ENCODE peak calls at places on chromosomes 13 and 19, in nine cellular contexts. N, G, U, R, X, E, Q, W and L are unnamed samples.

GRCh38 chr19:32287811-32288227 is 57.6 kb upstream of the ZNF507 start:
- DNase-seq in Q (peak), N (peak), X (peak), R (peak), G (peak), E (peak), W (no peak), U (peak), L (peak)

GRCh38 chr13:114110091-114110829 is 22.2 kb downstream of the RASA3 start:
- DNase-seq in X (no peak), G (peak), U (no peak), Q (no peak), R (no peak), N (no peak), E (no peak), W (peak), L (no peak)

GRCh38 chr13:102530751-102531150 is 66.0 kb upstream of the TPP2 start:
- DNase-seq in U (no peak), Q (no peak), G (no peak), R (no peak), N (peak), X (no peak), E (no peak), W (no peak), L (no peak)

GRCh38 chr19:45745606-45746005 is 12.4 kb downstream of the MEIOSIN start:
- DNase-seq in Q (no peak), U (no peak), X (no peak), E (no peak), W (no peak), G (no peak), N (no peak), R (no peak), L (no peak)

GRCh38 chr13:64127192-64127591 is 2711.5 kb upstream of the PCDH20 start:
- DNase-seq in G (no peak), U (no peak), X (no peak), N (no peak), W (no peak), R (no peak), E (no peak), Q (no peak), L (no peak)

GRCh38 chr19:36027696-36028095 is 5.0 kb downstream of the CLIP3 start:
- DNase-seq in X (no peak), E (no peak), R (no peak), G (no peak), Q (no peak), U (no peak), N (no peak), W (no peak), L (no peak)

GRCh38 chr13:26020536-26021290 is 31.1 kb downstream of the SHISA2 start:
- DNase-seq in R (no peak), Q (no peak), N (no peak), W (no peak), E (no peak), U (no peak), X (no peak), G (no peak), L (no peak)

GRCh38 chr13:36520111-36520510 is 87.8 kb downstream of the CCNA1 start:
- DNase-seq in E (no peak), W (no peak), R (no peak), Q (no peak), G (no peak), X (no peak), U (no peak), N (no peak), L (no peak)

GRCh38 chr13:51550151-51550550 is 34.1 kb upstream of the WDFY2 start:
- DNase-seq in E (no peak), X (no peak), G (no peak), W (no peak), Q (no peak), U (no peak), R (no peak), N (no peak), L (no peak)

GRCh38 chr13:27751953-27752352 is 40.3 kb upstream of the GSX1 start:
- DNase-seq in W (no peak), N (no peak), U (no peak), G (no peak), X (no peak), E (no peak), Q (no peak), R (no peak), L (no peak)

GRCh38 chr13:110350509-110350908 is 43.4 kb downstream of the COL4A2 start:
- DNase-seq in U (no peak), G (no peak), W (no peak), X (no peak), R (no peak), E (no peak), N (no peak), Q (no peak), L (no peak)

GRCh38 chr19:18245297-18245696 is 19.1 kb upstream of the PDE4C start:
- DNase-seq in N (no peak), Q (no peak), E (no peak), G (no peak), X (no peak), R (no peak), W (no peak), U (no peak), L (no peak)

GRCh38 chr13:80235559-80236296 is 105.2 kb downstream of the SPRY2 start:
- DNase-seq in R (peak), X (peak), N (peak), E (peak), G (no peak), Q (peak), U (no peak), W (no peak), L (peak)
- TF ChIP-seq CTCF in R (no peak), X (no peak), N (no peak), E (no peak), G (no peak), Q (no peak), U (no peak), W (no peak), L (no peak)

DNA sequence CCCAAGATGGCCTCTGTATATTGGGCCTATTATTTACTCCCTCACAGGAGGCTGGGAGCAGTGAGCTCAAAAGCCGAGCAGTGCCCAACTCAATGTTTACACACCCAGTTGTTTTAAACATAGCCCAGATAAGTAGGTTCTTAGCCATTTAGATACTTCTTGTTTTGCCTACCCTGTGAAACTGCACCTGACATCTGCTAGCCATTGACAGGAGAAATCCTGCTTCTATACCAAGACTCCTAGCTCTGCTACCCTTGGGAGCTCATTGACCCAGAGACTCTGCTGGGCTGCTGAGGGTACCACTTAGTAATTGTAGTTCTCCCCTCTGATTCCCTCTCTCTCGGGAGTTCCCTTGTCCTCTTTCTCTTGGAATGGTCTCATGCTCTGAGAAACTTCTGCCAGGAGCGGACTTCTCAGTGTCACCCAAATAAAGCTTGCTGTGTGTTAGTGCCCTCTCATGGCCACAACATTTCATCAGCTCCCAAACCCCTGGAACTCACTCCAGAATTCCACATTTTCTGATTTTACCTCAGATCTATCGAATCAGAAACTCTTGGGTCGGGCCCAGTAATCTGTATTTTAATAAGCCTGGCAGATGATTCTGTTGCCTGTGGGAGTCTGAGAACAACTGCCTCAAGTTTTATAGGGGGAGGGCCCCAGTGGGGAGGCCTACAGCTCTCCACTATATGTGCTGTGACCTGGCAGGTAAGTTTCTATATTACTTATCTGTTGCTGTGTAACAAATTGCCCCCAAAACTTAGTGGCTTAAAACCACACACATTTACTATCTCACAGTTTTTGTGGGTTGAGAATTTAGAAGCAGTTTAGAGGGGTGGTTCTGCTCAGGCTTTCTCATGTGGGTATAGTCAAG is 221.1 kb downstream of the TDRD3 start:
- DNase-seq in G (peak), R (peak), N (no peak), E (peak), X (peak), U (peak), W (no peak), Q (peak), L (no peak)
- TF ChIP-seq CTCF in G (peak), R (peak), N (no peak), E (peak), X (peak), U (peak), W (no peak), Q (peak), L (no peak)

GRCh38 chr19:33948651-33949335 is 152.1 kb downstream of the KCTD15 start:
- DNase-seq in R (no peak), W (no peak), E (no peak), G (no peak), N (no peak), Q (no peak), X (no peak), U (no peak), L (no peak)

GRCh38 chr19:33950141-33950805 is 153.6 kb downstream of the KCTD15 start:
- DNase-seq in W (no peak), U (no peak), Q (no peak), R (peak), G (peak), X (no peak), N (no peak), E (peak), L (no peak)

GRCh38 chr19:33946535-33947323 is 150.1 kb downstream of the KCTD15 start:
- DNase-seq in Q (no peak), E (no peak), N (no peak), U (no peak), R (no peak), X (no peak), G (no peak), W (no peak), L (no peak)

GRCh38 chr19:33953023-33953422 is 156.4 kb downstream of the KCTD15 start:
- DNase-seq in Q (no peak), W (no peak), U (no peak), N (no peak), G (no peak), X (no peak), E (no peak), R (no peak), L (no peak)

GRCh38 chr19:33947565-33947964 is 150.9 kb downstream of the KCTD15 start:
- DNase-seq in W (no peak), Q (no peak), G (no peak), R (no peak), E (peak), U (no peak), N (no peak), X (peak), L (no peak)
- TF ChIP-seq CTCF in W (no peak), Q (peak), G (no peak), R (no peak), E (peak), U (no peak), N (no peak), X (no peak), L (no peak)

GRCh38 chr19:41637484-41637883 is 10.6 kb upstream of the CEACAM4 start:
- DNase-seq in N (no peak), W (no peak), X (no peak), E (no peak), R (no peak), U (no peak), Q (no peak), G (no peak), L (no peak)
- TF ChIP-seq CTCF in N (no peak), W (no peak), X (no peak), E (no peak), R (no peak), U (no peak), Q (no peak), G (no peak), L (no peak)

DNA sequence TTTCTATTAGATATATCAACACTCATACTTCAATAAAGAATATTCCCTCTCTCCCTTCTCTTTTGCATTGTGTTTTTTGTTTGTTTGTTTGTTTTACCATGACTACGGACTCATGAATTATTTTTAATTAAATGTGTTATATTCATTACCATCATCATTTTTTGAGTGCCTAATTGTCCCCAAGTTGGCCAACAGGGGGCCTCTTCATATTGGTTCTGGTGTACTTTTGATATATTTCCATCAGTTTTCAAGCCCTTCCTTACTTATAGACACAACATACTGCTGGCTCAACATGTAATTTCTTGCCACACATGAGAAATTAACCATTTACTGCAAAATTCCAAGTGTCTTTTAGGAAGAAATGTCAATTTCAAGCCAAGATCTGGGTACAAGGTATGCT is 54.5 kb upstream of the GPC6 start:
- DNase-seq in G (peak), U (no peak), N (no peak), R (no peak), X (no peak), W (no peak), Q (no peak), E (no peak), L (no peak)
- TF ChIP-seq CTCF in G (peak), U (peak), N (no peak), R (no peak), X (no peak), W (no peak), Q (no peak), E (peak), L (no peak)

GRCh38 chr13:68081051-68081450 is 850.9 kb upstream of the PCDH9 start:
- DNase-seq in W (no peak), G (no peak), X (no peak), N (no peak), R (no peak), U (no peak), Q (no peak), E (no peak), L (no peak)
- TF ChIP-seq CTCF in W (no peak), G (no peak), X (no peak), N (no peak), R (no peak), U (no peak), Q (no peak), E (no peak), L (no peak)